ENCODE peak calls at places on chromosomes 16 and 17, in five cellular contexts. Z is body of pancreas; K is neural progenitor cell; V is left ventricle myocardium inferior; B is effector memory CD4-positive, alpha-beta T cell. E is an unnamed sample. For H3K36me3, the result is how much of the 10 kb centered on the place peaks cover.

GRCh38 chr17:57834146-57834741 is 15.6 kb downstream of the MRPS23 start:
- DNase-seq in Z (peak), K (peak), V (peak), B (no peak), E (no peak)

GRCh38 chr17:77744268-77744988 is 214.1 kb upstream of the TNRC6C start:
- DNase-seq in Z (no peak), K (no peak), V (peak), B (no peak), E (no peak)

GRCh38 chr17:4110152-4110551 is 32.7 kb downstream of the ZZEF1 start:
- DNase-seq in Z (no peak), K (no peak), V (no peak), B (no peak), E (no peak)

GRCh38 chr17:41689497-41690299 is 1.0 kb downstream of the EIF1 start:
- DNase-seq in Z (peak), K (peak), V (no peak), B (no peak), E (peak)

GRCh38 chr16:57648125-57648524 is 19.7 kb downstream of the ADGRG1 start:
- DNase-seq in Z (no peak), K (no peak), V (no peak), B (no peak), E (no peak)

GRCh38 chr16:88387941-88388627 is 5.3 kb downstream of the ZNF469 start:
- DNase-seq in Z (peak), K (peak), V (peak), B (no peak), E (no peak)

GRCh38 chr17:3993493-3994220 is 29.4 kb upstream of the ATP2A3 start:
- DNase-seq in Z (no peak), K (no peak), V (no peak), B (no peak), E (no peak)

GRCh38 chr16:27742333-27742732 is 192.4 kb downstream of the KATNIP start:
- DNase-seq in Z (no peak), K (no peak), V (no peak), B (no peak), E (no peak)

GRCh38 chr17:6429266-6429665 is 5.7 kb downstream of the AIPL1 start:
- DNase-seq in Z (no peak), K (peak), V (no peak), B (no peak), E (no peak)

GRCh38 chr16:10936585-10936984 is 5.7 kb downstream of the DEXI start:
- DNase-seq in Z (no peak), K (no peak), V (no peak), B (no peak), E (no peak)

GRCh38 chr17:57234252-57235092 is 21.9 kb upstream of the MSI2 start:
- DNase-seq in Z (no peak), K (peak), V (no peak), B (no peak), E (peak)

GRCh38 chr17:19911033-19911432 is 43.3 kb upstream of the ULK2 start:
- DNase-seq in Z (no peak), K (peak), V (no peak), B (no peak), E (no peak)

DNA sequence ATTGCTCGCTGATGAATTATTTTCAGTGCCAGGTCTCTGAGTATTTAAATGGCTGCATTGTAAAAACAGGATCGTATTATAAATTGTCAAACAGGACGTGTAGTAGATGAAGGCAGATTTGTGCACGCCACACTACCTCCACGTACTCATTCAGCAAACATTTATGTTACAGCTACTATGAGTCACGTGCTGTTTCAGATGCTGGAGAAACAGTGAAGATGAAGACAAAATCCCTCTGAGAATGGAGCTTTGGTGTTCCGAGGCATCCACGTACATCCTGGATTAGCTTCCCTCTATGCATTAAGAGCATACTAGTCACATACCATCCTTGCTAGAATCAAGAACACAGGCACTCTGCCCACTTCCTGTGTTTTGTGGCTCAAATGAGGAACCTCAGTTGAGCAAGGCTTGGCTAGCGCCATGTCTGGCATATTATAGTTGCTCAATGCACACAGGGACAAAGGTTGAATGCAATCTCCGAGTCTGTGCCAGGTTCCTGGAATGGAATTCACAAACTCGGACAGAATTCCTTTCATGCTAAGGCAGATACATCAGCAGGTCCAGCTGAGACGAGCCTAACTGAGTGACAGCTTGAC is 297.5 kb downstream of the XYLT1 start:
- DNase-seq in Z (no peak), K (no peak), V (peak), B (no peak), E (no peak)
- H3K27ac ChIP-seq in Z (peak), K (no peak), V (no peak), B (no peak), E (no peak)

DNA sequence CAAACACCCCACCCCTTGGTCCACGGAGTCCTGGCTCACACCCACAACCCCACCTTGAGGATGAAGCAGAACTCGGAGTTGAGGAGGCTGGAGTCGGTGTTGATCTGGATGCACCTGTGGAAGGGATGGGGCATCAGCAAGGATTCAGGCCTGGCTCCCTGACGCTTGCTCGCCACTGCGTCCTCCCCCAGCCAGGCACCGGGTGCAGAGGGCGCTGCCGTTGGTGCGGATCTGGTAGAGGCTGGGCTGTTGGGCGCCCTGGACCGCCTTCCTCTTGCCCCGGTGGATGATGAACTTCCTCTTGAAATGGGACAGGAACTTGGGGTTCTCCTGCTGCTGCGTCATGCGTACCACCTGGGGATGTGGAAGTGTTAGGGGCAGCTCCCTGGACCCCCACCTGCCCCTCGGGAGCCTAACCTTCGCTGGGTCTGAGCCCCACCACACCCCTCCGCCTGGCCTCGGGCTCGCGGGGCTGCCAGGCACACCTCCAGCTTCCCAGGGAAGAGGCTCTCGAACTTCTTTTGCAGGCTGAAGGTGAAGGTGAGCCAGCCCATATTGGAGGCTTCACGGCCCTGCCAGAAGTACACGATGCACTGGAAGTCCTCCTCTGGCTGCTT is 12.3 kb downstream of the FLII start:
- DNase-seq in Z (no peak), K (no peak), V (no peak), B (no peak), E (no peak)
- H3K36me3 ChIP-seq in Z (under half), K (under half), V (half or more), B (half or more), E (half or more)

GRCh38 chr17:933168-934083 is 46.1 kb downstream of the NXN start:
- DNase-seq in Z (peak), K (peak), V (no peak), B (no peak), E (peak)
- H3K27ac ChIP-seq in Z (peak), K (peak), V (no peak), B (no peak), E (no peak)

DNA sequence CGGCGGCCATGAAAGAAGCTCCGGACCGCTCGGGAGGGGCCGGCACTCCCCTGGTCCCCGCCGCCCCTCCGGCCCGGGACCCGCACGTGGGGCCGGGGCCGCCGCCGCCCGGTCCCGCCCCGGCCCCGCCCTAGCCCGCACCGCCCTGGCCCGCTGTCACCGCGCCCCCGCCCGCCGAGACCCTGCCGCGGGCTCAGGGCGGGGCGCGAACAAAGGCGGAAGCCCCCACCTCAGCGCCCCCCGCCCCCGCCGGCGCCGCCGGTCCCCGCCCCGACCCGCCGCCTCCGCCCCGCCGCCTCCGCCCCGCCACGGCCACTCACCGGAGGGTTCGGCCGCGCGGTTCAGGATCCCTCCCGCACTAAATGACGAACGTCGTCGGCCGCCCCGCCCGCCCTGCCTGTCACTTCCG is at the start of gene ARHGDIA:
- DNase-seq in Z (no peak), K (peak), V (no peak), B (no peak), E (no peak)
- H3K36me3 ChIP-seq in Z (under half), K (under half), V (under half), B (under half), E (under half)

GRCh38 chr17:76239538-76240274 is 587 bp downstream of the RNF157 start:
- DNase-seq in Z (no peak), K (peak), V (no peak), B (no peak), E (no peak)
- H3K27ac ChIP-seq in Z (peak), K (no peak), V (peak), B (peak), E (no peak)